ENCODE peak calls at places on chromosomes 7 and 10, in eight cellular contexts. Y, O, V, G, H, J, U and K are unnamed samples.

GRCh38 chr7:374706-375490 is 84.9 kb downstream of the FOXL3 start:
- DNase-seq in G (no peak), U (peak), H (no peak), V (peak), J (no peak), Y (no peak), O (no peak), K (no peak)

GRCh38 chr10:63603709-63604445 is 82.7 kb downstream of the REEP3 start:
- DNase-seq in G (no peak), Y (no peak), O (no peak), U (no peak), V (no peak), J (no peak), H (no peak), K (no peak)

GRCh38 chr7:26061340-26062239 is 90.4 kb upstream of the NFE2L3 start:
- DNase-seq in V (peak), Y (peak), H (peak), O (peak), J (peak), G (peak), U (no peak), K (peak)

GRCh38 chr7:34041716-34042115 is 136.4 kb downstream of the BMPER start:
- DNase-seq in V (no peak), Y (no peak), J (no peak), U (no peak), H (no peak), O (no peak), G (no peak), K (no peak)

GRCh38 chr10:58064714-58065528 is 202.8 kb downstream of the IPMK start:
- DNase-seq in H (peak), G (peak), Y (peak), U (no peak), J (no peak), V (peak), O (no peak), K (peak)

GRCh38 chr7:47591655-47592572 is 10.0 kb upstream of the TNS3 start:
- DNase-seq in O (no peak), U (no peak), V (no peak), H (no peak), J (no peak), Y (no peak), G (no peak), K (no peak)

GRCh38 chr10:110013615-110014293 is 6.0 kb downstream of the ADD3 start:
- DNase-seq in O (no peak), Y (peak), U (no peak), V (no peak), J (no peak), H (no peak), G (no peak), K (peak)

GRCh38 chr7:23938937-23939552 is 229.0 kb downstream of the STK31 start:
- DNase-seq in V (peak), U (no peak), G (no peak), J (no peak), Y (peak), O (no peak), H (peak), K (peak)

GRCh38 chr10:6486280-6486679 is 93.8 kb downstream of the PRKCQ start:
- DNase-seq in V (no peak), H (no peak), J (no peak), Y (no peak), U (no peak), O (no peak), G (no peak), K (no peak)

GRCh38 chr7:130276796-130277762 is 10.4 kb downstream of the CPA2 start:
- DNase-seq in J (no peak), O (no peak), G (no peak), U (no peak), Y (peak), H (no peak), V (no peak), K (no peak)

GRCh38 chr10:24643679-24644209 is 79.9 kb downstream of the ARHGAP21 start:
- DNase-seq in Y (no peak), V (no peak), H (no peak), G (no peak), J (no peak), U (no peak), O (no peak), K (peak)

GRCh38 chr7:70356324-70356797 is 758.1 kb downstream of the AUTS2 start:
- DNase-seq in U (no peak), O (no peak), V (no peak), J (no peak), G (no peak), Y (no peak), H (no peak), K (no peak)

GRCh38 chr7:41754046-41754445 is 51.2 kb upstream of the INHBA start:
- DNase-seq in J (no peak), H (no peak), U (no peak), Y (peak), O (no peak), G (no peak), V (no peak), K (no peak)

GRCh38 chr10:67764012-67764822 is 68.2 kb upstream of the CTNNA3 start:
- DNase-seq in H (peak), Y (peak), J (peak), O (peak), G (peak), U (peak), V (peak), K (peak)

GRCh38 chr7:144454-144826 is 47.9 kb upstream of the FAM20C start:
- DNase-seq in H (no peak), G (no peak), Y (no peak), O (no peak), U (peak), J (no peak), V (no peak), K (no peak)

GRCh38 chr10:48390933-48391845 is 84.7 kb downstream of the MAPK8 start:
- DNase-seq in O (no peak), G (no peak), J (no peak), V (no peak), H (no peak), U (no peak), Y (peak), K (no peak)

GRCh38 chr7:13901577-13901976 is 87.9 kb downstream of the ETV1 start:
- DNase-seq in O (no peak), U (no peak), H (no peak), J (no peak), G (no peak), V (no peak), Y (no peak), K (no peak)

GRCh38 chr10:14063531-14064317 is 267.0 kb downstream of the FRMD4A start:
- DNase-seq in G (peak), U (no peak), O (no peak), H (peak), J (no peak), V (no peak), Y (no peak), K (no peak)

GRCh38 chr10:14056545-14057332 is 274.0 kb downstream of the FRMD4A start:
- DNase-seq in H (no peak), V (no peak), J (no peak), G (no peak), Y (no peak), U (no peak), O (no peak), K (no peak)

GRCh38 chr10:14066106-14066505 is 264.6 kb downstream of the FRMD4A start:
- DNase-seq in U (no peak), V (no peak), G (no peak), Y (no peak), O (no peak), H (no peak), J (no peak), K (no peak)

GRCh38 chr10:14060320-14061070 is 270.2 kb downstream of the FRMD4A start:
- DNase-seq in H (peak), G (no peak), J (no peak), V (no peak), O (no peak), Y (no peak), U (no peak), K (no peak)

DNA sequence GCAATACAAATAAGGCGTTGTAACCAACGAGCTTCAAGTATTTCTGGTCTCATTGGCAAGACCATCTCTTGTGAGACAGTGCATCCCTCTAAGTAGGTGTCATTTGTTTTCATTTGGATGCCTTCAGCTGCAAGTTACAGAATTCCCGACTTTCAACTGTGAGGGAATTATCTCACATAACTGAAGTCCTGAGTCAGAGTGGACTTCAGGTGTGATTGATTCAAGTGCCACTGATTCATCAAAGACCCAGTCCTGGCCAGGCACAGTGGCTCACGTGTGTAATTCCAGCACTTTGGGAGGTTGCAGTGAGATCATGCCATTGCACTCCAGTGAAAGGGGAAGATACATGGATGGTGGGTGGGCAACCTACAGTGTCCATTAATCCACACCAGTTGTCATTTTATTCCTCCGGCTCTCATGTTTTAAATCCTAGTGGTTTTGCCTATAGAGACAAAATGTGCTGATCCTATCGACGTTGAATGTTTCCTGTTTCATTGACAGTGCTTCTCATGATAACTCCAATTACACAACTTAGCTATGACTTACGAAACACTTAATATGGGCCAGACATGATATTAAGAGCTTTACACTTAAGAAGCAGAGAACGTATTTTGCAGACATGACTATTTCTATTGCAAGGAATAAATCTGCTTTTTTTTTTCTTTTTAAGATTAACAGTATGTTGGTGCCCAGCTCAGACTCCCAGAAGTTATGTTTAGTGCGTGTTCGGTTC is 268.0 kb downstream of the FRMD4A start:
- DNase-seq in U (no peak), O (no peak), J (no peak), G (no peak), Y (no peak), H (no peak), V (no peak), K (no peak)
- TF ChIP-seq CTCF in U (no peak), O (no peak), J (no peak), G (no peak), Y (no peak), H (no peak), V (no peak), K (no peak)

GRCh38 chr7:35537067-35538023 is 157.6 kb downstream of the HERPUD2 start:
- DNase-seq in U (peak), V (peak), H (peak), O (peak), G (peak), J (peak), Y (peak), K (peak)
- TF ChIP-seq CTCF in U (peak), V (peak), H (peak), O (peak), G (peak), J (peak), Y (peak), K (peak)

DNA sequence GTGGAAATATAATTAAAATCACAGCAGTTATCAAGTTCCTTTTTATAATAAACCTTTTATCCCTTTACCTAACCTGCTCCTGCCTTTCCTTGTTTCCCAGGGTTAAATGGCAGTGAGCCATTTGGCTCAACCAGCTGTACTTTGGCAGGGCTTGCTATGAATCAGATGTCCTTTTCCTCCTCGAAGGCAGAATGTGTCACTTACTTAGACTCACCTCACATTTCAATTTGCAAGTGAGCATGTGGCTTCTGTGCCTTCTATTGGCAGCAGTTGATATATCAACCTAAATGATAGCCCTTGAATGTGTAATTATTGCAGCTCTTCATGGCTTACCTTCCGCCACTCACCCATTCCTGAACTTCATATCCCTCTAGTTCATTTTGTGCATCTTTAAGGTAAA is 301.7 kb downstream of the CSTF2T start:
- DNase-seq in U (no peak), Y (peak), G (peak), H (no peak), V (no peak), O (no peak), J (peak), K (peak)
- TF ChIP-seq CTCF in U (no peak), Y (no peak), G (no peak), H (no peak), V (no peak), O (no peak), J (no peak), K (no peak)

DNA sequence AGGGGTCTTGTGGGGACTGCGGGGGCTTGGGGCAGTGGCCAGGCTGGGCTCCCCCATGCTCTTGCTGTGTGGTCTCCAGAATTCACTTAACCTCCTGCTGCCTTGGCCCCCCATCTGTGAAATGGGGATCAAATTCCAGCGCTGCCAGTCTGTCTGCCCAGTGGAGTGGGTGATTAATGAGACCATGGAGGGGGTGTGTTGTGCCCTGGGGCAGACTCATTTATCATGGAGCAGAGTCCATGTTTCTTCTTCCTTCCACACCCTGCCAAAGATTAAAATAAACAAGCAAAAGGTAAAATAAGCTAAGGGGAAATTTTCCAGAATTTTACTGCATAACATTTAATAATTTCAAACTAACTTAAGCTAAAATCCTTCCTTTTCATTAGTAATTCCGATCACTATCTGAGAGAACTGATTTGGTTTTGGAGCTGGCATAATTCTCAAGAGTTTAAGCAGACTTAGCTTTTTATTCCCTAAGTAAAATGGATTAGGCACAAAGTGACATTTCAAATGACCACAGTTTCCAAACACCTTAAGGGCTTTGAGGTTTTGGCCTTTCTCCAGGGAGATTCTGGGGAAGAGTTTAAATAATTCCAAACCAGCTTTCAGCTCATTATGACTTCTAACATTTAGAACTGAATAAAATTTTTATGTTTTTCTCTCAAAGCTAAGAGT is 211.9 kb downstream of the CXCL12 start:
- DNase-seq in Y (no peak), H (no peak), V (no peak), G (no peak), O (no peak), U (no peak), J (no peak), K (no peak)
- TF ChIP-seq CTCF in Y (no peak), H (no peak), V (no peak), G (no peak), O (no peak), U (no peak), J (no peak), K (no peak)

GRCh38 chr7:90629306-90629918 is 33.3 kb downstream of the CDK14 start:
- DNase-seq in Y (peak), J (no peak), H (peak), U (no peak), G (peak), V (peak), O (no peak), K (peak)
- TF ChIP-seq CTCF in Y (peak), J (peak), H (peak), U (peak), G (peak), V (peak), O (no peak), K (no peak)

GRCh38 chr7:117012284-117013174 is 59.2 kb downstream of the ST7 start:
- DNase-seq in O (no peak), Y (peak), G (no peak), V (no peak), U (no peak), J (no peak), H (peak), K (no peak)
- TF ChIP-seq CTCF in O (peak), Y (peak), G (no peak), V (peak), U (peak), J (no peak), H (peak), K (no peak)

DNA sequence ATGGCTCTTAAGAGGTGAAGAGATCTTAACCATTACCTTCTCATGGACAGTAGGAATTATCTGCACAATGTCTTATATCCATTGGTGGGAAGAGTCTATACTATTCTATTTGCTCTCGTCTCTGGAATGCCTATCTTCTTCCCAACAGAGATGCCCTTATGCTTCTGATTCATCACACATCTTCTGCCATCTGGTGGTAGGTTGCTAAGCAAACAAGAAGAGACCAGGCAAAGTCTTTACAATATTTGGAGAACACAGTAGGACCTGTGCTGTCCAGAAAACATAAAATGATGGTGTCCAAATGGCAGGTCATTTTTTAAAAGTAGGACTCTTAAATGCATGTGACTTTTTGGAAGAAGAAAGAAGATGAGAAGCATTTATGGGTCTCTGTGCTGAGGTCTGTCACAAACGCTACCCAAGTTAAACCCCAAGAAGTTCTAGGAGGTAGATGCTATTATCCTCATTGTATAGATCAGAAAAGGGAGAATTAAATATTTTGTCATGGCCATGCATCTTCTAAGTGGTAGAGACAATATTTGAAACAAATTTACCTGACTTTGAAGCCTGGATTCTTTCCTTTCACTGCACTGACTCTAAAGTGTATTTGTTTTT is 67.8 kb upstream of the NXPH1 start:
- DNase-seq in G (no peak), O (no peak), J (no peak), U (no peak), V (peak), H (peak), Y (peak), K (peak)
- TF ChIP-seq CTCF in G (no peak), O (no peak), J (no peak), U (no peak), V (no peak), H (no peak), Y (peak), K (peak)

GRCh38 chr10:132692311-132692710 is 93.6 kb downstream of the NKX6-2 start:
- DNase-seq in J (no peak), Y (no peak), U (no peak), G (no peak), O (no peak), V (no peak), H (no peak), K (no peak)

GRCh38 chr10:132690401-132690800 is 95.5 kb downstream of the NKX6-2 start:
- DNase-seq in Y (no peak), O (no peak), G (no peak), J (no peak), U (peak), V (no peak), H (no peak), K (no peak)

GRCh38 chr10:132689721-132690360 is 96.1 kb downstream of the NKX6-2 start:
- DNase-seq in O (no peak), G (no peak), H (no peak), V (no peak), U (peak), Y (no peak), J (no peak), K (no peak)

GRCh38 chr10:132690821-132691610 is 94.9 kb downstream of the NKX6-2 start:
- DNase-seq in G (no peak), H (no peak), O (no peak), Y (no peak), J (no peak), V (no peak), U (peak), K (no peak)

DNA sequence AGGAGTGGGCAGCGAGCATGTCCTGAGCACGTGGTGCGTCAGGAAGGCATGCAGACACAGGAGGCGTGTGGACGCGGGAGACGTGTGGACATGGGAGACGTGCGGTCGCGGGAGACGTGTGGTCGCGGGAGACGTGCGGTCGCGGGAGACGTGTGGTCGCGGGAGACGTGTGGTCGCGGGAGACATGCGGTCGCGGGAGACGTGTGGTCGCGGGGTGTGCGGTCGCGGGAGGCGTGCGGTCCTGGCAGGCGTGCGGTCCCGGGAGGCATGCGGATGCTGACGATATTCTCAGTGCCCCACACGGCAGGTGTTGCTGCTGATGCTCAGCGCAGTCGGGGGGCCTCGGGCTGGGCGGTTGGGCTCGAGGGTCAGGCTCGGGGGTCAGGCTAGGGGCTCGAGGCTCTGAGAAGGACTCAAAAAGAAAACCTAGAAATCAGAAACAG is 94.2 kb downstream of the NKX6-2 start:
- DNase-seq in U (peak), O (no peak), J (no peak), Y (no peak), G (no peak), V (no peak), H (no peak), K (no peak)
- TF ChIP-seq CTCF in U (no peak), O (no peak), J (no peak), Y (no peak), G (no peak), V (no peak), H (no peak), K (no peak)

DNA sequence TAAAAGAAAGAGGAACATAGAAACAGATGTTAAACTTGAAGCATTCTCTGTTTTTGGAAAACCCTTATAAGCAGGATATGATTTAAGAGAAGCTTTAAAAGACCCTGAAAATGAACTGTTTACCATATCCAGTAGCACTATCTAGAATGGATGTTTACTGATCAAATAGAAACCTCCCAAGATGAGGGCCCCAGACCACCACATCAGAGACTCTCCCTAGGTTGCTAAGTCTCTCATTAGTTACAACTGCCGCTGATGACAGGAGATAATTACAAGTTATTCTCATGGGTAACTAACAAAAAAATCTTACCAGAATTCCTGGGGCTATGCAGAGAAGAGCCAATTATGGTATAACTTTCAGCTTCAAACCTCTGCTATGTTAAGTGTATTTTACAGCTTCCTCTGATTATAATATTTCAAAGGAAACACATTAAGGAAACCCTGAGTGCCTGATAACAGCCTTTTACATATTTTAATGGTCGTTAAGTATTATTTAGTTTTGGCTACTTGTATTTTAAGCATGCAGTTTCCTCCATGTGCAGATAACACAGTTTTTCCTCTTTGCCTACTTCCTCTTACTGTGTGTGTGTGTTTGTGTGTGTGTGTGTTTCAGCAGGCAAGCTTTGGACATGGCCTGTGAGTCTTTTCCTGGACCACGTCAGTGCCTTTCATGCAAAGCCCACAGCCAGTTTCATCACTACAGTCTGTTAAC is 17.8 kb downstream of the JCAD start:
- DNase-seq in H (no peak), Y (no peak), G (no peak), J (no peak), O (no peak), U (no peak), V (no peak), K (no peak)
- TF ChIP-seq CTCF in H (no peak), Y (no peak), G (no peak), J (no peak), O (no peak), U (no peak), V (no peak), K (no peak)